ENCODE peak calls at places on chromosomes 1 and 21, in five cellular contexts. One of them, this sample, is unnamed. For H3K36me3, the result is how much of the 10 kb centered on the place peaks cover.

GRCh38 chr1:31444725-31445448 is 31.9 kb downstream of the SERINC2 start:
- DNase-seq in testis: no peak
- DNase-seq in transverse colon: peak
- DNase-seq in K562: no peak
- DNase-seq in prostate gland: no peak
- DNase-seq in this sample: no peak

GRCh38 chr21:36859744-36860501 is 106.5 kb downstream of the HLCS start:
- DNase-seq in K562: peak
- DNase-seq in transverse colon: peak
- DNase-seq in prostate gland: no peak
- DNase-seq in testis: peak
- DNase-seq in this sample: peak

GRCh38 chr1:235908742-235909520 is 42.2 kb upstream of the LYST start:
- DNase-seq in K562: no peak
- DNase-seq in prostate gland: peak
- DNase-seq in transverse colon: no peak
- DNase-seq in testis: no peak
- DNase-seq in this sample: peak

GRCh38 chr1:16605532-16605931 is 7.8 kb downstream of the NBPF1 start:
- DNase-seq in testis: no peak
- DNase-seq in transverse colon: no peak
- DNase-seq in prostate gland: peak
- DNase-seq in K562: no peak
- DNase-seq in this sample: no peak

GRCh38 chr21:36841866-36842265 is 124.6 kb downstream of the HLCS start:
- DNase-seq in testis: no peak
- DNase-seq in transverse colon: no peak
- DNase-seq in prostate gland: no peak
- DNase-seq in K562: no peak
- DNase-seq in this sample: no peak

GRCh38 chr21:20592482-20592881 is 405.7 kb upstream of the NCAM2 start:
- DNase-seq in testis: no peak
- DNase-seq in transverse colon: no peak
- DNase-seq in K562: no peak
- DNase-seq in prostate gland: no peak
- DNase-seq in this sample: no peak

GRCh38 chr1:73056826-73057225 is 774.5 kb upstream of the NEGR1 start:
- DNase-seq in transverse colon: no peak
- DNase-seq in prostate gland: no peak
- DNase-seq in testis: no peak
- DNase-seq in K562: no peak
- DNase-seq in this sample: no peak

GRCh38 chr21:38631676-38632075 is 133.4 kb upstream of the ERG start:
- DNase-seq in testis: no peak
- DNase-seq in transverse colon: no peak
- DNase-seq in K562: no peak
- DNase-seq in prostate gland: no peak
- DNase-seq in this sample: no peak

GRCh38 chr1:25799758-25800537 is at the start of gene SELENON:
- DNase-seq in testis: peak
- DNase-seq in prostate gland: no peak
- DNase-seq in transverse colon: peak
- DNase-seq in K562: peak
- DNase-seq in this sample: peak

GRCh38 chr1:85330711-85331290 is 54.4 kb upstream of the BCL10 start:
- DNase-seq in K562: no peak
- DNase-seq in transverse colon: no peak
- DNase-seq in testis: no peak
- DNase-seq in prostate gland: no peak
- DNase-seq in this sample: peak

GRCh38 chr1:178874966-178875365 is 4.1 kb upstream of the ANGPTL1 start:
- DNase-seq in testis: no peak
- DNase-seq in transverse colon: no peak
- DNase-seq in K562: no peak
- DNase-seq in prostate gland: no peak
- DNase-seq in this sample: no peak

GRCh38 chr1:19080715-19081114 is 124.2 kb upstream of the IFFO2 start:
- DNase-seq in K562: no peak
- DNase-seq in testis: no peak
- DNase-seq in transverse colon: no peak
- DNase-seq in prostate gland: no peak
- DNase-seq in this sample: no peak

GRCh38 chr1:41501581-41501980 is 17.1 kb upstream of the EDN2 start:
- DNase-seq in prostate gland: peak
- DNase-seq in K562: no peak
- DNase-seq in transverse colon: peak
- DNase-seq in testis: no peak
- DNase-seq in this sample: no peak

GRCh38 chr1:115807723-115808122 is 33.2 kb downstream of the NHLH2 start:
- DNase-seq in testis: peak
- DNase-seq in transverse colon: peak
- DNase-seq in K562: peak
- DNase-seq in prostate gland: peak
- DNase-seq in this sample: peak

GRCh38 chr1:174135200-174135599 is 24.1 kb upstream of the RABGAP1L start:
- DNase-seq in transverse colon: no peak
- DNase-seq in testis: no peak
- DNase-seq in prostate gland: no peak
- DNase-seq in K562: no peak
- DNase-seq in this sample: no peak

GRCh38 chr1:57281324-57281723 is 142.5 kb downstream of the DAB1 start:
- DNase-seq in prostate gland: no peak
- DNase-seq in transverse colon: no peak
- DNase-seq in K562: no peak
- DNase-seq in testis: no peak
- DNase-seq in this sample: no peak

GRCh38 chr1:92310185-92310597 is 11.3 kb downstream of the RPAP2 start:
- DNase-seq in prostate gland: no peak
- DNase-seq in testis: no peak
- DNase-seq in K562: no peak
- DNase-seq in transverse colon: no peak
- DNase-seq in this sample: no peak

GRCh38 chr1:26900001-26900814 is at the start of gene GPATCH3:
- DNase-seq in prostate gland: peak
- DNase-seq in testis: peak
- DNase-seq in K562: peak
- DNase-seq in transverse colon: peak
- DNase-seq in this sample: peak
- TF ChIP-seq POLR2A in prostate gland: peak
- TF ChIP-seq POLR2A in testis: no peak
- TF ChIP-seq POLR2A in K562: peak
- TF ChIP-seq POLR2A in transverse colon: peak
- TF ChIP-seq POLR2A in this sample: peak

DNA sequence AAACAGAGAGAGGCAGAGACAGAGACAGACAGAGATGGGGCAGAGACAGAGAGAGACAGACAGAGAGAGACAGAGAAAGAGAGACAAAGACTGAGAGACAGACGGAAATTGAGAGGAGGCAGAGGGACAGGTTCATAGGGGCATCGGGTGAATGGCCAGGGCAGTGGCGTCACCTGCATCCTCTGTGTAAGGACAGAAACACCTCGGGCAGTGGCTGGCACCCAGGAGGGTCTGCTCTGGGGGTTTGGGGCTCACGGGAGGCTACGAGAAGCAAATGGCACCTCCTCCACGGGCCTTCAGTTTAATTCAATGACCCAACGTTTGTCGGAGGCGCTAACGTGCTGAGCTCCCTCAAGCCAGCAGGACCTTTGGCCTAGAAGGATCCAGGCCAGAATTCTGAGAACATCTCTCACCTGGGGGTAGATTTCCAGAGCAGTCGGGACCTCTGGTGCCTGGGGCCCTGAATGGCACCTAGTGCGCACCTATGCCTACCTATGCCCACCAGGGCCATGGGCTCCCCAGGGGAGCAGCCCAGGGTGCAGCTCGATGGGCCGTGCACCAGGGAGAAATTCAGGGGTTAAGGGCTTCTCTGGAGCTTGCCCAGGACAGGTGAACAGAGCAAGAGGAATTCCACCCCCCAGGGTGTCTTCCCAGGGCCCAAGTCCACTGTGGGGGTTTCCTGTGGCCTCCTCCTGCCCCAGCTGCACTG is 20.6 kb upstream of the PTTG1IP start:
- DNase-seq in testis: no peak
- DNase-seq in prostate gland: no peak
- DNase-seq in K562: no peak
- DNase-seq in transverse colon: no peak
- DNase-seq in this sample: no peak
- H3K36me3 ChIP-seq in testis: under half
- H3K36me3 ChIP-seq in prostate gland: under half
- H3K36me3 ChIP-seq in K562: under half
- H3K36me3 ChIP-seq in transverse colon: under half
- H3K36me3 ChIP-seq in this sample: under half

DNA sequence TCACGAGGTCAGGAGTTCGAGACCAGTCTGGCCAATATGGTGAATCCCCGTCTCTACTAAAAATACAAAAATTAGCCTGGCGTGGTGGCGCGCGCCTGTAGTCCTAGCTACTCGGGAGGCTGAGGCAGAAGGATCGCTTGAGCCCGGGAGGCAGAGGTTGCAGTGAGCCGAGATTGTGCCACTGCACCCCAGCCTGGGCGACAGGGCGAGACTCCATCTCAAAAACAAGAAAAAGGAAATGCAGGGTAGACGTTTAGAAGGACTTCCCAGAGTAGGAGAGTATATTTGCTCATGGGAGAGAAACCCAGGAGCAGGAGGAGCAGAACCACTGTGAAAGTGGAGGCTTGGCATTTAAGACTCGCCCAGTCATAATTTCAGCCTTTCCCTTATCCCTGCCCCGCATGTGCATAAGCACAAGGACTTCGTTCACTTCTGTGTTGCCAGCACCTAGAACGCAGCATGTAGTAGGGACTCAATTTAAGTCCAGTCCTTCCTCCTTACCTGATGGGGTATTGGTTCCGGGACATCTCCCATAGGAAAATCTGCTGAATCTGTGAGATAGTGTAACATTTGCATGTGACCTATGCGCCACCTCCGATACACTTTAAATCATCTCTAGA is 5.2 kb upstream of the MEF2D start:
- DNase-seq in testis: no peak
- DNase-seq in K562: no peak
- DNase-seq in transverse colon: peak
- DNase-seq in prostate gland: no peak
- DNase-seq in this sample: no peak
- TF ChIP-seq POLR2A in testis: no peak
- TF ChIP-seq POLR2A in K562: no peak
- TF ChIP-seq POLR2A in transverse colon: no peak
- TF ChIP-seq POLR2A in prostate gland: no peak
- TF ChIP-seq POLR2A in this sample: no peak

GRCh38 chr21:44070391-44070790 is 36.8 kb upstream of the PWP2 start:
- DNase-seq in transverse colon: no peak
- DNase-seq in testis: no peak
- DNase-seq in K562: no peak
- DNase-seq in prostate gland: no peak
- DNase-seq in this sample: no peak
- H3K36me3 ChIP-seq in transverse colon: under half
- H3K36me3 ChIP-seq in testis: under half
- H3K36me3 ChIP-seq in K562: half or more
- H3K36me3 ChIP-seq in prostate gland: under half
- H3K36me3 ChIP-seq in this sample: under half

DNA sequence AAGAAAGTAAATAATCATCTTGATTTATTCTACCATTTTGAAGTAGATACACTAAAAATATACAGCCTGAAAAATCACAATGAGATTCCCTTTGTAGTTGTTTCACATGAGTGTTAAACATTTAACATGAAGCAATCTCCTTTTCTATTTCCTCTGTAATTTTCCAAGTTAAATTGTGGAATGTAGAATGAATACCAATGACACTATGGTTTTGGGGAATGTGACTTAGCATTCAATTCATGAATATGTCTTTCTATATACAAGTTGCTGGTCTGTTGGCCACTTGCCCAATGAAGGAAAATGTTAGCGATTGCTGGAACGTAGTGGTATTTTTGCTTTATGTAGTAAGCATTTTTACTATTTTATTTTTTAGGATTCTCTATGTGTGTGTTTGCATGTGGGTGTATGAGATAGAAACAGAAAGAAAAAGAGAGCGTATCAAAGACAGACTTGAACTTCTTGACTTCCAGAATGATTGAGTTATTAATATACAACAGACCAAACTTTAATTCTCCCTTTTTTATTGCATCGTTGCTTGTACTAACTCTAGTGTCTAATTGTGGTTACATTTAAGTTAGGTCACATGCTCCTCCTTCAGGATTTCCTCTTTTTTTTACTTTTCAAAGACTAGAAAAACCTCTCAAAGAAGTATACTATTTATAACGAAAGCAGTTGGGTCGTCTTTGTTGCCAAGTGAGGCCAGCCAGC is 5.9 kb downstream of the TGFB2 start:
- DNase-seq in prostate gland: no peak
- DNase-seq in transverse colon: no peak
- DNase-seq in K562: no peak
- DNase-seq in testis: no peak
- DNase-seq in this sample: no peak
- TF ChIP-seq POLR2A in prostate gland: no peak
- TF ChIP-seq POLR2A in transverse colon: no peak
- TF ChIP-seq POLR2A in K562: no peak
- TF ChIP-seq POLR2A in testis: no peak
- TF ChIP-seq POLR2A in this sample: no peak

GRCh38 chr21:34517039-34517438 is 5.0 kb upstream of the KCNE1 start:
- DNase-seq in transverse colon: no peak
- DNase-seq in testis: no peak
- DNase-seq in prostate gland: no peak
- DNase-seq in K562: no peak
- DNase-seq in this sample: no peak

GRCh38 chr21:34519694-34520093 is 7.7 kb upstream of the KCNE1 start:
- DNase-seq in transverse colon: no peak
- DNase-seq in K562: no peak
- DNase-seq in prostate gland: no peak
- DNase-seq in testis: no peak
- DNase-seq in this sample: no peak

GRCh38 chr21:34514576-34515135 is 2.6 kb upstream of the KCNE1 start:
- DNase-seq in transverse colon: no peak
- DNase-seq in testis: no peak
- DNase-seq in K562: no peak
- DNase-seq in prostate gland: no peak
- DNase-seq in this sample: no peak

GRCh38 chr21:34519013-34519412 is 7.0 kb upstream of the KCNE1 start:
- DNase-seq in prostate gland: no peak
- DNase-seq in testis: no peak
- DNase-seq in K562: no peak
- DNase-seq in transverse colon: no peak
- DNase-seq in this sample: no peak

GRCh38 chr21:34517491-34518245 is 5.7 kb upstream of the KCNE1 start:
- DNase-seq in prostate gland: no peak
- DNase-seq in K562: no peak
- DNase-seq in transverse colon: no peak
- DNase-seq in testis: no peak
- DNase-seq in this sample: peak
- H3K36me3 ChIP-seq in prostate gland: under half
- H3K36me3 ChIP-seq in K562: under half
- H3K36me3 ChIP-seq in transverse colon: under half
- H3K36me3 ChIP-seq in testis: under half
- H3K36me3 ChIP-seq in this sample: under half

GRCh38 chr1:37931493-37932158 is 15.2 kb downstream of the INPP5B start:
- DNase-seq in K562: peak
- DNase-seq in transverse colon: peak
- DNase-seq in prostate gland: peak
- DNase-seq in testis: peak
- DNase-seq in this sample: peak
- TF ChIP-seq POLR2A in K562: peak
- TF ChIP-seq POLR2A in transverse colon: peak
- TF ChIP-seq POLR2A in prostate gland: peak
- TF ChIP-seq POLR2A in testis: no peak
- TF ChIP-seq POLR2A in this sample: no peak